ENCODE peak calls at places on chromosomes 4 and X, in five cellular contexts. One of them, this sample, is unnamed.

GRCh38 chr4:3660086-3660927 is 105.9 kb upstream of the ADRA2C start:
- DNase-seq in DMS53: no peak
- DNase-seq in bronchial epithelial cell: no peak
- DNase-seq in body of pancreas: no peak
- DNase-seq in activated CD8-positive, alpha-beta T cell treated with anti-CD3 and anti-CD28 coated beads, Interleukin-2, amount 10 ng/mL, durations not matched to agents 7 days and 5 days: no peak
- DNase-seq in this sample: peak

GRCh38 chrX:103309860-103310591 is 764 bp downstream of the BEX2 start:
- DNase-seq in DMS53: peak
- DNase-seq in bronchial epithelial cell: no peak
- DNase-seq in body of pancreas: no peak
- DNase-seq in activated CD8-positive, alpha-beta T cell treated with anti-CD3 and anti-CD28 coated beads, Interleukin-2, amount 10 ng/mL, durations not matched to agents 7 days and 5 days: no peak
- DNase-seq in this sample: no peak

GRCh38 chr4:133865606-133866327 is 335.8 kb downstream of the PABPC4L start:
- DNase-seq in DMS53: peak
- DNase-seq in bronchial epithelial cell: peak
- DNase-seq in body of pancreas: peak
- DNase-seq in activated CD8-positive, alpha-beta T cell treated with anti-CD3 and anti-CD28 coated beads, Interleukin-2, amount 10 ng/mL, durations not matched to agents 7 days and 5 days: no peak
- DNase-seq in this sample: no peak

GRCh38 chrX:78517124-78517523 is 142.0 kb downstream of the RTL3 start:
- DNase-seq in DMS53: peak
- DNase-seq in bronchial epithelial cell: peak
- DNase-seq in body of pancreas: no peak
- DNase-seq in activated CD8-positive, alpha-beta T cell treated with anti-CD3 and anti-CD28 coated beads, Interleukin-2, amount 10 ng/mL, durations not matched to agents 7 days and 5 days: peak
- DNase-seq in this sample: no peak

GRCh38 chrX:8971116-8971515 is 62.8 kb downstream of the FAM9B start:
- DNase-seq in DMS53: peak
- DNase-seq in bronchial epithelial cell: peak
- DNase-seq in body of pancreas: no peak
- DNase-seq in activated CD8-positive, alpha-beta T cell treated with anti-CD3 and anti-CD28 coated beads, Interleukin-2, amount 10 ng/mL, durations not matched to agents 7 days and 5 days: no peak
- DNase-seq in this sample: no peak

GRCh38 chrX:109920325-109920724 is 82.6 kb upstream of the TMEM164 start:
- DNase-seq in DMS53: no peak
- DNase-seq in bronchial epithelial cell: no peak
- DNase-seq in body of pancreas: no peak
- DNase-seq in activated CD8-positive, alpha-beta T cell treated with anti-CD3 and anti-CD28 coated beads, Interleukin-2, amount 10 ng/mL, durations not matched to agents 7 days and 5 days: no peak
- DNase-seq in this sample: no peak

GRCh38 chrX:136214551-136214950 is 36.6 kb downstream of the MAP7D3 start:
- DNase-seq in DMS53: no peak
- DNase-seq in bronchial epithelial cell: peak
- DNase-seq in body of pancreas: peak
- DNase-seq in activated CD8-positive, alpha-beta T cell treated with anti-CD3 and anti-CD28 coated beads, Interleukin-2, amount 10 ng/mL, durations not matched to agents 7 days and 5 days: no peak
- DNase-seq in this sample: peak

GRCh38 chrX:132837126-132837525 is 121.3 kb downstream of the HS6ST2 start:
- DNase-seq in DMS53: peak
- DNase-seq in bronchial epithelial cell: peak
- DNase-seq in body of pancreas: peak
- DNase-seq in activated CD8-positive, alpha-beta T cell treated with anti-CD3 and anti-CD28 coated beads, Interleukin-2, amount 10 ng/mL, durations not matched to agents 7 days and 5 days: no peak
- DNase-seq in this sample: no peak

GRCh38 chr4:28177641-28178040 is 1317.0 kb downstream of the STIM2 start:
- DNase-seq in DMS53: peak
- DNase-seq in bronchial epithelial cell: no peak
- DNase-seq in body of pancreas: no peak
- DNase-seq in activated CD8-positive, alpha-beta T cell treated with anti-CD3 and anti-CD28 coated beads, Interleukin-2, amount 10 ng/mL, durations not matched to agents 7 days and 5 days: no peak
- DNase-seq in this sample: no peak

GRCh38 chr4:73676136-73676535 is 55.9 kb upstream of the RASSF6 start:
- DNase-seq in DMS53: peak
- DNase-seq in bronchial epithelial cell: peak
- DNase-seq in body of pancreas: no peak
- DNase-seq in activated CD8-positive, alpha-beta T cell treated with anti-CD3 and anti-CD28 coated beads, Interleukin-2, amount 10 ng/mL, durations not matched to agents 7 days and 5 days: no peak
- DNase-seq in this sample: no peak

GRCh38 chr4:169270810-169271691 is at the start of gene SH3RF1:
- DNase-seq in DMS53: peak
- DNase-seq in bronchial epithelial cell: peak
- DNase-seq in body of pancreas: peak
- DNase-seq in activated CD8-positive, alpha-beta T cell treated with anti-CD3 and anti-CD28 coated beads, Interleukin-2, amount 10 ng/mL, durations not matched to agents 7 days and 5 days: peak
- DNase-seq in this sample: peak

GRCh38 chr4:14848210-14848609 is 154.1 kb upstream of the CPEB2 start:
- DNase-seq in DMS53: no peak
- DNase-seq in bronchial epithelial cell: no peak
- DNase-seq in body of pancreas: no peak
- DNase-seq in activated CD8-positive, alpha-beta T cell treated with anti-CD3 and anti-CD28 coated beads, Interleukin-2, amount 10 ng/mL, durations not matched to agents 7 days and 5 days: no peak
- DNase-seq in this sample: no peak

GRCh38 chr4:26397086-26397485 is 76.3 kb downstream of the RBPJ start:
- DNase-seq in DMS53: no peak
- DNase-seq in bronchial epithelial cell: no peak
- DNase-seq in body of pancreas: no peak
- DNase-seq in activated CD8-positive, alpha-beta T cell treated with anti-CD3 and anti-CD28 coated beads, Interleukin-2, amount 10 ng/mL, durations not matched to agents 7 days and 5 days: no peak
- DNase-seq in this sample: peak

GRCh38 chr4:141448490-141448889 is 187.9 kb upstream of the IL15 start:
- DNase-seq in DMS53: no peak
- DNase-seq in bronchial epithelial cell: no peak
- DNase-seq in body of pancreas: no peak
- DNase-seq in activated CD8-positive, alpha-beta T cell treated with anti-CD3 and anti-CD28 coated beads, Interleukin-2, amount 10 ng/mL, durations not matched to agents 7 days and 5 days: no peak
- DNase-seq in this sample: no peak

GRCh38 chr4:80365928-80366327 is 30.4 kb downstream of the CFAP299 start:
- DNase-seq in DMS53: peak
- DNase-seq in bronchial epithelial cell: peak
- DNase-seq in body of pancreas: peak
- DNase-seq in activated CD8-positive, alpha-beta T cell treated with anti-CD3 and anti-CD28 coated beads, Interleukin-2, amount 10 ng/mL, durations not matched to agents 7 days and 5 days: peak
- DNase-seq in this sample: peak

GRCh38 chr4:42234817-42235216 is 82.4 kb upstream of the BEND4 start:
- DNase-seq in DMS53: no peak
- DNase-seq in bronchial epithelial cell: no peak
- DNase-seq in body of pancreas: no peak
- DNase-seq in activated CD8-positive, alpha-beta T cell treated with anti-CD3 and anti-CD28 coated beads, Interleukin-2, amount 10 ng/mL, durations not matched to agents 7 days and 5 days: no peak
- DNase-seq in this sample: no peak

GRCh38 chr4:87025023-87025613 is 90.3 kb downstream of the AFF1 start:
- DNase-seq in DMS53: peak
- DNase-seq in bronchial epithelial cell: no peak
- DNase-seq in body of pancreas: no peak
- DNase-seq in activated CD8-positive, alpha-beta T cell treated with anti-CD3 and anti-CD28 coated beads, Interleukin-2, amount 10 ng/mL, durations not matched to agents 7 days and 5 days: no peak
- DNase-seq in this sample: no peak

GRCh38 chr4:64715741-64716140 is 306.5 kb upstream of the TECRL start:
- DNase-seq in DMS53: no peak
- DNase-seq in bronchial epithelial cell: no peak
- DNase-seq in body of pancreas: no peak
- DNase-seq in activated CD8-positive, alpha-beta T cell treated with anti-CD3 and anti-CD28 coated beads, Interleukin-2, amount 10 ng/mL, durations not matched to agents 7 days and 5 days: no peak
- DNase-seq in this sample: no peak

GRCh38 chr4:7653510-7654414 is 219.0 kb upstream of the PSAPL1 start:
- DNase-seq in DMS53: no peak
- DNase-seq in bronchial epithelial cell: no peak
- DNase-seq in body of pancreas: peak
- DNase-seq in activated CD8-positive, alpha-beta T cell treated with anti-CD3 and anti-CD28 coated beads, Interleukin-2, amount 10 ng/mL, durations not matched to agents 7 days and 5 days: no peak
- DNase-seq in this sample: peak

GRCh38 chr4:97912151-97912550 is 231.1 kb downstream of the STPG2 start:
- DNase-seq in DMS53: peak
- DNase-seq in bronchial epithelial cell: no peak
- DNase-seq in body of pancreas: peak
- DNase-seq in activated CD8-positive, alpha-beta T cell treated with anti-CD3 and anti-CD28 coated beads, Interleukin-2, amount 10 ng/mL, durations not matched to agents 7 days and 5 days: no peak
- DNase-seq in this sample: no peak

GRCh38 chr4:1199556-1200331 is 27.4 kb upstream of the SPON2 start:
- DNase-seq in DMS53: no peak
- DNase-seq in bronchial epithelial cell: no peak
- DNase-seq in body of pancreas: peak
- DNase-seq in activated CD8-positive, alpha-beta T cell treated with anti-CD3 and anti-CD28 coated beads, Interleukin-2, amount 10 ng/mL, durations not matched to agents 7 days and 5 days: no peak
- DNase-seq in this sample: peak

GRCh38 chrX:42748067-42748850 is 29.7 kb downstream of the PPP1R2C start:
- DNase-seq in DMS53: no peak
- DNase-seq in bronchial epithelial cell: peak
- DNase-seq in body of pancreas: no peak
- DNase-seq in activated CD8-positive, alpha-beta T cell treated with anti-CD3 and anti-CD28 coated beads, Interleukin-2, amount 10 ng/mL, durations not matched to agents 7 days and 5 days: no peak
- DNase-seq in this sample: no peak

GRCh38 chrX:45322820-45323219 is 122.1 kb upstream of the DIPK2B start:
- DNase-seq in DMS53: peak
- DNase-seq in bronchial epithelial cell: peak
- DNase-seq in body of pancreas: no peak
- DNase-seq in activated CD8-positive, alpha-beta T cell treated with anti-CD3 and anti-CD28 coated beads, Interleukin-2, amount 10 ng/mL, durations not matched to agents 7 days and 5 days: no peak
- DNase-seq in this sample: no peak

GRCh38 chr4:141871086-141871485 is 234.7 kb downstream of the IL15 start:
- DNase-seq in DMS53: no peak
- DNase-seq in bronchial epithelial cell: no peak
- DNase-seq in body of pancreas: no peak
- DNase-seq in activated CD8-positive, alpha-beta T cell treated with anti-CD3 and anti-CD28 coated beads, Interleukin-2, amount 10 ng/mL, durations not matched to agents 7 days and 5 days: no peak
- DNase-seq in this sample: no peak

GRCh38 chr4:122576261-122577188 is 44.3 kb downstream of the IL21 start:
- DNase-seq in DMS53: peak
- DNase-seq in bronchial epithelial cell: peak
- DNase-seq in body of pancreas: no peak
- DNase-seq in activated CD8-positive, alpha-beta T cell treated with anti-CD3 and anti-CD28 coated beads, Interleukin-2, amount 10 ng/mL, durations not matched to agents 7 days and 5 days: peak
- DNase-seq in this sample: no peak

GRCh38 chrX:150767475-150768131 is 74.4 kb downstream of the MTMR1 start:
- DNase-seq in DMS53: peak
- DNase-seq in bronchial epithelial cell: peak
- DNase-seq in body of pancreas: peak
- DNase-seq in activated CD8-positive, alpha-beta T cell treated with anti-CD3 and anti-CD28 coated beads, Interleukin-2, amount 10 ng/mL, durations not matched to agents 7 days and 5 days: no peak
- DNase-seq in this sample: no peak

GRCh38 chr4:30837131-30837539 is 117.0 kb downstream of the PCDH7 start:
- DNase-seq in DMS53: peak
- DNase-seq in bronchial epithelial cell: no peak
- DNase-seq in body of pancreas: no peak
- DNase-seq in activated CD8-positive, alpha-beta T cell treated with anti-CD3 and anti-CD28 coated beads, Interleukin-2, amount 10 ng/mL, durations not matched to agents 7 days and 5 days: no peak
- DNase-seq in this sample: no peak

GRCh38 chr4:172758586-172759340 is 409.8 kb upstream of the GALNT7 start:
- DNase-seq in DMS53: no peak
- DNase-seq in bronchial epithelial cell: peak
- DNase-seq in body of pancreas: no peak
- DNase-seq in activated CD8-positive, alpha-beta T cell treated with anti-CD3 and anti-CD28 coated beads, Interleukin-2, amount 10 ng/mL, durations not matched to agents 7 days and 5 days: no peak
- DNase-seq in this sample: no peak